ENCODE peak calls at places on chromosomes 7 and 10, in eight cellular contexts. One of them, this sample, is unnamed.

GRCh38 chr7:50310361-50310760 is 5.8 kb downstream of the IKZF1 start:
- DNase-seq in ovary: no peak
- DNase-seq in left lung: no peak
- DNase-seq in prostate gland: no peak
- DNase-seq in suprapubic skin: no peak
- DNase-seq in BE2C: no peak
- DNase-seq in PC-3: no peak
- DNase-seq in cardiac muscle cell: no peak
- DNase-seq in this sample: no peak

GRCh38 chr10:123548779-123549178 is 117.4 kb upstream of the GPR26 start:
- DNase-seq in ovary: no peak
- DNase-seq in left lung: no peak
- DNase-seq in prostate gland: no peak
- DNase-seq in suprapubic skin: peak; percentile 16
- DNase-seq in BE2C: no peak
- DNase-seq in PC-3: no peak
- DNase-seq in cardiac muscle cell: no peak
- DNase-seq in this sample: no peak

GRCh38 chr10:101690461-101690860 is 4.5 kb downstream of the FBXW4 start:
- DNase-seq in ovary: no peak
- DNase-seq in left lung: peak; percentile 38
- DNase-seq in prostate gland: no peak
- DNase-seq in suprapubic skin: no peak
- DNase-seq in BE2C: no peak
- DNase-seq in PC-3: no peak
- DNase-seq in cardiac muscle cell: no peak
- DNase-seq in this sample: no peak

GRCh38 chr10:14952851-14953451 is 945 bp downstream of the DCLRE1C start:
- DNase-seq in ovary: no peak
- DNase-seq in left lung: no peak
- DNase-seq in prostate gland: no peak
- DNase-seq in suprapubic skin: no peak
- DNase-seq in BE2C: no peak
- DNase-seq in PC-3: no peak
- DNase-seq in cardiac muscle cell: no peak
- DNase-seq in this sample: no peak

GRCh38 chr10:3658766-3659165 is 126.2 kb downstream of the KLF6 start:
- DNase-seq in ovary: no peak
- DNase-seq in left lung: no peak
- DNase-seq in prostate gland: no peak
- DNase-seq in suprapubic skin: no peak
- DNase-seq in BE2C: no peak
- DNase-seq in PC-3: peak; percentile 53
- DNase-seq in cardiac muscle cell: no peak
- DNase-seq in this sample: no peak

GRCh38 chr7:101618207-101618839 is 10.8 kb downstream of the MYL10 start:
- DNase-seq in ovary: no peak
- DNase-seq in left lung: no peak
- DNase-seq in prostate gland: no peak
- DNase-seq in suprapubic skin: no peak
- DNase-seq in BE2C: no peak
- DNase-seq in PC-3: no peak
- DNase-seq in cardiac muscle cell: no peak
- DNase-seq in this sample: no peak

GRCh38 chr10:86440874-86441838 is 74.6 kb upstream of the GRID1 start:
- DNase-seq in ovary: no peak
- DNase-seq in left lung: no peak
- DNase-seq in prostate gland: no peak
- DNase-seq in suprapubic skin: no peak
- DNase-seq in BE2C: no peak
- DNase-seq in PC-3: peak; percentile 28
- DNase-seq in cardiac muscle cell: no peak
- DNase-seq in this sample: no peak

GRCh38 chr7:101580596-101580995 is 48.5 kb downstream of the MYL10 start:
- DNase-seq in ovary: no peak
- DNase-seq in left lung: no peak
- DNase-seq in prostate gland: no peak
- DNase-seq in suprapubic skin: peak; percentile 49
- DNase-seq in BE2C: no peak
- DNase-seq in PC-3: no peak
- DNase-seq in cardiac muscle cell: no peak
- DNase-seq in this sample: no peak

GRCh38 chr7:156823441-156823840 is 69.5 kb downstream of the LMBR1 start:
- DNase-seq in ovary: no peak
- DNase-seq in left lung: no peak
- DNase-seq in prostate gland: no peak
- DNase-seq in suprapubic skin: no peak
- DNase-seq in BE2C: no peak
- DNase-seq in PC-3: peak; percentile 37
- DNase-seq in cardiac muscle cell: no peak
- DNase-seq in this sample: no peak

GRCh38 chr10:116138897-116139296 is 134.1 kb downstream of the GFRA1 start:
- DNase-seq in ovary: no peak
- DNase-seq in left lung: no peak
- DNase-seq in prostate gland: no peak
- DNase-seq in suprapubic skin: no peak
- DNase-seq in BE2C: no peak
- DNase-seq in PC-3: no peak
- DNase-seq in cardiac muscle cell: no peak
- DNase-seq in this sample: no peak

GRCh38 chr10:76428541-76429330 is 997.3 kb downstream of the LRMDA start:
- DNase-seq in ovary: no peak
- DNase-seq in left lung: peak; percentile 40
- DNase-seq in prostate gland: no peak
- DNase-seq in suprapubic skin: no peak
- DNase-seq in BE2C: no peak
- DNase-seq in PC-3: peak; percentile 87
- DNase-seq in cardiac muscle cell: no peak
- DNase-seq in this sample: no peak

GRCh38 chr7:38310601-38311057 is 37.2 kb upstream of the TARP start:
- DNase-seq in ovary: no peak
- DNase-seq in left lung: peak; percentile 63
- DNase-seq in prostate gland: no peak
- DNase-seq in suprapubic skin: no peak
- DNase-seq in BE2C: peak; percentile 58
- DNase-seq in PC-3: no peak
- DNase-seq in cardiac muscle cell: no peak
- DNase-seq in this sample: no peak

GRCh38 chr10:118950190-118950658 is 79.3 kb upstream of the NANOS1 start:
- DNase-seq in ovary: no peak
- DNase-seq in left lung: no peak
- DNase-seq in prostate gland: no peak
- DNase-seq in suprapubic skin: no peak
- DNase-seq in BE2C: no peak
- DNase-seq in PC-3: peak; percentile 75
- DNase-seq in cardiac muscle cell: no peak
- DNase-seq in this sample: no peak

GRCh38 chr10:93903051-93903450 is 9.3 kb downstream of the SLC35G1 start:
- DNase-seq in ovary: no peak
- DNase-seq in left lung: no peak
- DNase-seq in prostate gland: no peak
- DNase-seq in suprapubic skin: no peak
- DNase-seq in BE2C: no peak
- DNase-seq in PC-3: no peak
- DNase-seq in cardiac muscle cell: no peak
- DNase-seq in this sample: no peak

GRCh38 chr10:13271552-13272163 is 28.2 kb downstream of the PHYH start:
- DNase-seq in ovary: peak; percentile 44
- DNase-seq in left lung: no peak
- DNase-seq in prostate gland: no peak
- DNase-seq in suprapubic skin: no peak
- DNase-seq in BE2C: peak; percentile 66
- DNase-seq in PC-3: peak; percentile 1
- DNase-seq in cardiac muscle cell: peak; percentile 29
- DNase-seq in this sample: peak; percentile 79

GRCh38 chr7:143448429-143448828 is 5.2 kb downstream of the TAS2R60 start:
- DNase-seq in ovary: no peak
- DNase-seq in left lung: no peak
- DNase-seq in prostate gland: no peak
- DNase-seq in suprapubic skin: no peak
- DNase-seq in BE2C: no peak
- DNase-seq in PC-3: no peak
- DNase-seq in cardiac muscle cell: no peak
- DNase-seq in this sample: no peak

GRCh38 chr7:143455494-143455893 is 12.2 kb downstream of the TAS2R60 start:
- DNase-seq in ovary: no peak
- DNase-seq in left lung: no peak
- DNase-seq in prostate gland: no peak
- DNase-seq in suprapubic skin: no peak
- DNase-seq in BE2C: no peak
- DNase-seq in PC-3: no peak
- DNase-seq in cardiac muscle cell: no peak
- DNase-seq in this sample: no peak

GRCh38 chr7:143454091-143454729 is 11.0 kb downstream of the TAS2R60 start:
- DNase-seq in ovary: no peak
- DNase-seq in left lung: no peak
- DNase-seq in prostate gland: no peak
- DNase-seq in suprapubic skin: no peak
- DNase-seq in BE2C: no peak
- DNase-seq in PC-3: no peak
- DNase-seq in cardiac muscle cell: no peak
- DNase-seq in this sample: no peak

GRCh38 chr7:143449793-143450192 is 6.5 kb downstream of the TAS2R60 start:
- DNase-seq in ovary: no peak
- DNase-seq in left lung: no peak
- DNase-seq in prostate gland: no peak
- DNase-seq in suprapubic skin: no peak
- DNase-seq in BE2C: no peak
- DNase-seq in PC-3: no peak
- DNase-seq in cardiac muscle cell: no peak
- DNase-seq in this sample: no peak

GRCh38 chr7:143452495-143452894 is 9.2 kb downstream of the TAS2R60 start:
- DNase-seq in ovary: no peak
- DNase-seq in left lung: no peak
- DNase-seq in prostate gland: no peak
- DNase-seq in suprapubic skin: no peak
- DNase-seq in BE2C: no peak
- DNase-seq in PC-3: no peak
- DNase-seq in cardiac muscle cell: no peak
- DNase-seq in this sample: no peak
- H3K4me3 ChIP-seq in ovary: no peak overlapping the region
- H3K4me3 ChIP-seq in left lung: no peak overlapping the region
- H3K4me3 ChIP-seq in prostate gland: no peak overlapping the region
- H3K4me3 ChIP-seq in suprapubic skin: no peak overlapping the region
- H3K4me3 ChIP-seq in BE2C: no peak overlapping the region
- H3K4me3 ChIP-seq in PC-3: no peak overlapping the region
- H3K4me3 ChIP-seq in cardiac muscle cell: no peak overlapping the region
- H3K4me3 ChIP-seq in this sample: no peak overlapping the region

GRCh38 chr10:73773152-73773879 is 8.5 kb upstream of the CHCHD1 start:
- DNase-seq in ovary: no peak
- DNase-seq in left lung: no peak
- DNase-seq in prostate gland: no peak
- DNase-seq in suprapubic skin: no peak
- DNase-seq in BE2C: no peak
- DNase-seq in PC-3: no peak
- DNase-seq in cardiac muscle cell: peak; percentile 9
- DNase-seq in this sample: peak; percentile 78

GRCh38 chr10:73774637-73775036 is 7.2 kb upstream of the CHCHD1 start:
- DNase-seq in ovary: no peak
- DNase-seq in left lung: no peak
- DNase-seq in prostate gland: no peak
- DNase-seq in suprapubic skin: no peak
- DNase-seq in BE2C: no peak
- DNase-seq in PC-3: peak; percentile 91
- DNase-seq in cardiac muscle cell: peak; percentile 64
- DNase-seq in this sample: no peak

GRCh38 chr10:73769396-73769795 is 12.5 kb upstream of the CHCHD1 start:
- DNase-seq in ovary: no peak
- DNase-seq in left lung: no peak
- DNase-seq in prostate gland: no peak
- DNase-seq in suprapubic skin: no peak
- DNase-seq in BE2C: no peak
- DNase-seq in PC-3: no peak
- DNase-seq in cardiac muscle cell: no peak
- DNase-seq in this sample: no peak

GRCh38 chr10:73771722-73772279 is 10.0 kb upstream of the CHCHD1 start:
- DNase-seq in ovary: peak; percentile 93
- DNase-seq in left lung: peak; percentile 91
- DNase-seq in prostate gland: peak; percentile 80
- DNase-seq in suprapubic skin: no peak
- DNase-seq in BE2C: peak; percentile 85
- DNase-seq in PC-3: peak; percentile 96
- DNase-seq in cardiac muscle cell: peak; percentile 90
- DNase-seq in this sample: no peak

GRCh38 chr10:73772280-73773151 is 9.3 kb upstream of the CHCHD1 start:
- DNase-seq in ovary: peak; percentile 68
- DNase-seq in left lung: peak; percentile 82
- DNase-seq in prostate gland: peak; percentile 61
- DNase-seq in suprapubic skin: peak; percentile 94
- DNase-seq in BE2C: peak; percentile 77
- DNase-seq in PC-3: peak; percentile 99
- DNase-seq in cardiac muscle cell: peak; percentile 82
- DNase-seq in this sample: peak; percentile 96
- TF ChIP-seq CTCF in ovary: no peak
- TF ChIP-seq CTCF in left lung: no peak
- TF ChIP-seq CTCF in prostate gland: no peak
- TF ChIP-seq CTCF in suprapubic skin: no peak
- TF ChIP-seq CTCF in BE2C: no peak
- TF ChIP-seq CTCF in PC-3: peak; percentile 53
- TF ChIP-seq CTCF in cardiac muscle cell: peak; percentile 16
- TF ChIP-seq CTCF in this sample: peak; percentile 2

GRCh38 chr10:114477285-114477684 is 73.0 kb upstream of the AFAP1L2 start:
- DNase-seq in ovary: peak; percentile 67
- DNase-seq in left lung: no peak
- DNase-seq in prostate gland: no peak
- DNase-seq in suprapubic skin: no peak
- DNase-seq in BE2C: no peak
- DNase-seq in PC-3: no peak
- DNase-seq in cardiac muscle cell: no peak
- DNase-seq in this sample: no peak
- H3K4me1 ChIP-seq in ovary: peaks cover 16% of the 10 kb centered on the region
- H3K4me1 ChIP-seq in left lung: no peaks in the 10 kb centered on the region
- H3K4me1 ChIP-seq in prostate gland: no peaks in the 10 kb centered on the region
- H3K4me1 ChIP-seq in suprapubic skin: peaks cover 30% of the 10 kb centered on the region
- H3K4me1 ChIP-seq in BE2C: peaks cover 32% of the 10 kb centered on the region
- H3K4me1 ChIP-seq in PC-3: peaks cover 4% of the 10 kb centered on the region
- H3K4me1 ChIP-seq in cardiac muscle cell: peaks cover 53% of the 10 kb centered on the region
- H3K4me1 ChIP-seq in this sample: peaks cover 10% of the 10 kb centered on the region

DNA sequence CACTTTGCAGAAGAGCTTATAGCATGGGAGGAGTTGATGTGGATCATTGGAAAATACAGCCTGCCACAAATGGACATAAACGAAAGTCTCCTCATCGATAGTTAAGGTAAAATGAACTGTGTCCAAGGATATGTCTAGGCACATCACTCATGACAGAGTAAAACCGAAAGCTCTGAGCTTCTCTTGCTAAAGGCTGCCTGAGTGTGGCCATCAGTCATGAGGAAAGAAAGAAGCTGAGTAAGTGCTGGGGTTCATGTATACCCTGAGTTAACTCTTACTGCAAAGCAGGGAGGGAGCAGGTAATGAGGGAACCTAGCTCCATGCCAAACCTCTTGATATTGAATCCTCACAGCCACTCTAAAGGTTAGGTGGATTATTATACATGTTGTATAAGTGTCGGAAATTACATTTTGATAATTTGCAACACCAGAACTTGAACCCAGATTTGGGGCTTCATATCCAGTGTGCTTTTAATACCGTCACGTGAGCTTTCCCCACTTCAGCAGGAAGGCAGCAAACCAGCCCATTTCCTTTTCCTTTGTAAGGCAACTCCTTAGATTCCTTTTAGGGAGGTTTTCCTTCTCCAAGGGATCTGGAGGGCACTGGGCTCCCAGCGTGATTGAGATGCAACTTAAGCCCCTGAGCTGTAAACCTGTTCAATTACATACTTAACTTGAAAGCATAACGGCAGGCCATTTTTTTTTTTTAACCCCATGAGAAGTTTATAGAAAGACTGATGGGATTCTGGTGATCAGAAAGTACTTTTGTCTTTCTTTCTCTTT is 215.0 kb downstream of the PHF14 start:
- DNase-seq in ovary: no peak
- DNase-seq in left lung: no peak
- DNase-seq in prostate gland: no peak
- DNase-seq in suprapubic skin: no peak
- DNase-seq in BE2C: no peak
- DNase-seq in PC-3: no peak
- DNase-seq in cardiac muscle cell: no peak
- DNase-seq in this sample: no peak
- H3K4me3 ChIP-seq in ovary: no peak overlapping the region
- H3K4me3 ChIP-seq in left lung: no peak overlapping the region
- H3K4me3 ChIP-seq in prostate gland: no peak overlapping the region
- H3K4me3 ChIP-seq in suprapubic skin: no peak overlapping the region
- H3K4me3 ChIP-seq in BE2C: no peak overlapping the region
- H3K4me3 ChIP-seq in PC-3: no peak overlapping the region
- H3K4me3 ChIP-seq in cardiac muscle cell: no peak overlapping the region
- H3K4me3 ChIP-seq in this sample: no peak overlapping the region